ENCODE peak calls at places on chromosomes 11 and 22, in nine cellular contexts. O is WTC11, L is GM12865, P is osteocyte, X is RWPE1, U is BE2C, Q is uterus, W is testis, F is astrocyte of the spinal cord. G is an unnamed sample.

GRCh38 chr11:7457211-7457610 is 28.1 kb upstream of the OLFML1 start:
- DNase-seq in O (no peak), Q (no peak), X (peak), W (no peak), F (no peak), L (no peak), P (no peak), U (no peak), G (no peak)

GRCh38 chr11:123753110-123753509 is 1.2 kb downstream of the OR6X1 start:
- DNase-seq in P (no peak), F (no peak), W (no peak), U (no peak), X (no peak), Q (no peak), L (peak), O (no peak), G (no peak)

GRCh38 chr11:117907276-117908110 is 21.7 kb downstream of the TMPRSS13 start:
- DNase-seq in W (peak), O (peak), F (peak), P (no peak), L (peak), X (peak), U (peak), Q (peak), G (peak)

GRCh38 chr11:65414776-65415498 is 7.7 kb upstream of the NEAT1 start:
- DNase-seq in L (no peak), Q (peak), W (no peak), P (no peak), X (no peak), U (no peak), F (no peak), O (no peak), G (no peak)

GRCh38 chr11:12705874-12706273 is 31.7 kb downstream of the TEAD1 start:
- DNase-seq in U (no peak), W (no peak), O (no peak), L (no peak), Q (no peak), P (no peak), X (no peak), F (no peak), G (no peak)

GRCh38 chr22:24331468-24332440 is 61.1 kb downstream of the SPECC1L start:
- DNase-seq in F (no peak), X (no peak), O (no peak), L (no peak), Q (no peak), U (no peak), W (no peak), P (no peak), G (no peak)

GRCh38 chr11:124837491-124837856 is 27.8 kb upstream of the ROBO3 start:
- DNase-seq in W (peak), L (peak), X (peak), U (peak), O (no peak), P (peak), Q (no peak), F (peak), G (peak)

GRCh38 chr11:31656051-31656450 is 146.5 kb downstream of the ELP4 start:
- DNase-seq in F (no peak), X (no peak), Q (no peak), P (no peak), L (no peak), W (no peak), O (no peak), U (no peak), G (no peak)

GRCh38 chr22:38398609-38399401 is 56.2 kb downstream of the KCNJ4 start:
- DNase-seq in P (peak), Q (peak), W (peak), F (peak), O (peak), L (peak), X (peak), U (peak), G (peak)

GRCh38 chr22:47075568-47075967 is 313.1 kb downstream of the TBC1D22A start:
- DNase-seq in U (no peak), X (no peak), P (no peak), Q (no peak), F (no peak), L (no peak), O (no peak), W (no peak), G (no peak)

GRCh38 chr22:33864723-33865130 is 55.5 kb downstream of the LARGE1 start:
- DNase-seq in P (no peak), F (no peak), Q (peak), X (no peak), U (no peak), W (peak), O (no peak), L (peak), G (no peak)

GRCh38 chr11:19864141-19865120 is 151.8 kb downstream of the NAV2 start:
- DNase-seq in F (no peak), O (no peak), P (no peak), W (no peak), X (no peak), U (no peak), Q (no peak), L (no peak), G (no peak)

GRCh38 chr11:62439785-62440602 is 21.2 kb downstream of the SCGB1A1 start:
- DNase-seq in U (no peak), W (no peak), P (no peak), F (no peak), X (no peak), L (no peak), O (no peak), Q (peak), G (no peak)
- TF ChIP-seq CTCF in U (no peak), W (no peak), P (peak), F (no peak), X (no peak), L (no peak), O (no peak), Q (no peak), G (no peak)

GRCh38 chr22:48333816-48334735 is 1493.6 kb downstream of the BRD1 start:
- DNase-seq in U (no peak), L (no peak), X (no peak), O (no peak), W (no peak), P (no peak), F (no peak), Q (no peak), G (no peak)
- TF ChIP-seq CTCF in U (no peak), L (no peak), X (no peak), O (no peak), W (no peak), P (no peak), F (no peak), Q (no peak), G (no peak)

DNA sequence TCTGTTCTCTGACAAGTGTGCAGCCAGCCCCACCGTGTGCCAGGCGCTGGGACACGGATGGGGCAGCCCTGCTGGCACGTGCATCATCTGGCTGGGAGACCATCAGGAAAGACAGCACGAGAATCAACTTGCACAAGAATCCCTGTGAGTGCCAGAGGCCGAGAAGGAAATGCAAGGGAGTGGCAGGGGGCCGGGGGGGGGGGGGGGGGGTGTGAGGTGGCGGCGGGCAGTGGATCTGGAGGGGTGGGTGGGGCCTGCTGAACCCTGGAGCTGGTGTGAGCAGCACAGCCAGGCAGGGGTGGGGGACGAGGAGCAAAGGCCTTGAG is 14.0 kb upstream of the FLRT1 start:
- DNase-seq in U (no peak), L (no peak), X (peak), F (no peak), Q (no peak), W (no peak), O (no peak), P (no peak), G (no peak)
- TF ChIP-seq CTCF in U (no peak), L (no peak), X (no peak), F (no peak), Q (no peak), W (no peak), O (no peak), P (no peak), G (no peak)

GRCh38 chr11:1226226-1226961 is 3.5 kb downstream of the MUC5B start:
- DNase-seq in Q (no peak), X (no peak), L (no peak), F (no peak), O (peak), P (peak), W (no peak), U (peak), G (no peak)
- TF ChIP-seq CTCF in Q (no peak), X (no peak), L (peak), F (peak), O (no peak), P (no peak), W (no peak), U (no peak), G (no peak)

GRCh38 chr11:121323208-121323607 is 30.6 kb downstream of the SC5D start:
- DNase-seq in U (no peak), O (no peak), F (no peak), L (no peak), W (no peak), P (no peak), Q (no peak), X (no peak), G (no peak)
- TF ChIP-seq CTCF in U (peak), O (no peak), F (no peak), L (no peak), W (peak), P (no peak), Q (no peak), X (no peak), G (no peak)

G was measured in neural crest cell.